ENCODE peak calls at places on chromosomes 11 and 22, in six cellular contexts. One of them, this sample, is unnamed.

GRCh38 chr11:128731041-128731663 is 37.3 kb downstream of the FLI1 start:
- DNase-seq in M059J: no peak
- DNase-seq in activated naive CD4-positive, alpha-beta T cell treated with anti-CD3 and anti-CD28 coated beads, Interleukin-2, amount 10 ng/mL, durations not matched to agents 7 days and 5 days: peak
- DNase-seq in HT-29: no peak
- DNase-seq in stimulated activated CD4-positive, alpha-beta T cell treated with anti-CD3 and anti-CD28 coated beads, Interleukin-4, amount 100 ng/mL, for 48 hours: no peak
- DNase-seq in RWPE1: no peak
- DNase-seq in this sample: no peak

GRCh38 chr11:132234878-132235277 is 864.5 kb downstream of the NTM start:
- DNase-seq in M059J: peak
- DNase-seq in activated naive CD4-positive, alpha-beta T cell treated with anti-CD3 and anti-CD28 coated beads, Interleukin-2, amount 10 ng/mL, durations not matched to agents 7 days and 5 days: no peak
- DNase-seq in HT-29: no peak
- DNase-seq in stimulated activated CD4-positive, alpha-beta T cell treated with anti-CD3 and anti-CD28 coated beads, Interleukin-4, amount 100 ng/mL, for 48 hours: no peak
- DNase-seq in RWPE1: no peak
- DNase-seq in this sample: no peak

GRCh38 chr11:100851129-100851528 is 164.0 kb downstream of the ARHGAP42 start:
- DNase-seq in M059J: peak
- DNase-seq in activated naive CD4-positive, alpha-beta T cell treated with anti-CD3 and anti-CD28 coated beads, Interleukin-2, amount 10 ng/mL, durations not matched to agents 7 days and 5 days: no peak
- DNase-seq in HT-29: no peak
- DNase-seq in stimulated activated CD4-positive, alpha-beta T cell treated with anti-CD3 and anti-CD28 coated beads, Interleukin-4, amount 100 ng/mL, for 48 hours: no peak
- DNase-seq in RWPE1: peak
- DNase-seq in this sample: no peak

GRCh38 chr11:84686726-84687125 is 940.4 kb downstream of the DLG2 start:
- DNase-seq in M059J: no peak
- DNase-seq in activated naive CD4-positive, alpha-beta T cell treated with anti-CD3 and anti-CD28 coated beads, Interleukin-2, amount 10 ng/mL, durations not matched to agents 7 days and 5 days: no peak
- DNase-seq in HT-29: no peak
- DNase-seq in stimulated activated CD4-positive, alpha-beta T cell treated with anti-CD3 and anti-CD28 coated beads, Interleukin-4, amount 100 ng/mL, for 48 hours: no peak
- DNase-seq in RWPE1: no peak
- DNase-seq in this sample: no peak

GRCh38 chr22:46827072-46827780 is 64.8 kb downstream of the TBC1D22A start:
- DNase-seq in M059J: no peak
- DNase-seq in activated naive CD4-positive, alpha-beta T cell treated with anti-CD3 and anti-CD28 coated beads, Interleukin-2, amount 10 ng/mL, durations not matched to agents 7 days and 5 days: no peak
- DNase-seq in HT-29: no peak
- DNase-seq in stimulated activated CD4-positive, alpha-beta T cell treated with anti-CD3 and anti-CD28 coated beads, Interleukin-4, amount 100 ng/mL, for 48 hours: no peak
- DNase-seq in RWPE1: no peak
- DNase-seq in this sample: no peak

GRCh38 chr11:62902932-62903331 is 18.2 kb downstream of the CHRM1 start:
- DNase-seq in M059J: peak
- DNase-seq in activated naive CD4-positive, alpha-beta T cell treated with anti-CD3 and anti-CD28 coated beads, Interleukin-2, amount 10 ng/mL, durations not matched to agents 7 days and 5 days: no peak
- DNase-seq in HT-29: no peak
- DNase-seq in stimulated activated CD4-positive, alpha-beta T cell treated with anti-CD3 and anti-CD28 coated beads, Interleukin-4, amount 100 ng/mL, for 48 hours: no peak
- DNase-seq in RWPE1: no peak
- DNase-seq in this sample: no peak

GRCh38 chr11:78338138-78338537 is 79.5 kb downstream of the GAB2 start:
- DNase-seq in M059J: no peak
- DNase-seq in activated naive CD4-positive, alpha-beta T cell treated with anti-CD3 and anti-CD28 coated beads, Interleukin-2, amount 10 ng/mL, durations not matched to agents 7 days and 5 days: no peak
- DNase-seq in HT-29: no peak
- DNase-seq in stimulated activated CD4-positive, alpha-beta T cell treated with anti-CD3 and anti-CD28 coated beads, Interleukin-4, amount 100 ng/mL, for 48 hours: no peak
- DNase-seq in RWPE1: no peak
- DNase-seq in this sample: no peak

GRCh38 chr22:34800265-34800664 is 265.7 kb upstream of the ISX start:
- DNase-seq in M059J: peak
- DNase-seq in activated naive CD4-positive, alpha-beta T cell treated with anti-CD3 and anti-CD28 coated beads, Interleukin-2, amount 10 ng/mL, durations not matched to agents 7 days and 5 days: no peak
- DNase-seq in HT-29: no peak
- DNase-seq in stimulated activated CD4-positive, alpha-beta T cell treated with anti-CD3 and anti-CD28 coated beads, Interleukin-4, amount 100 ng/mL, for 48 hours: no peak
- DNase-seq in RWPE1: no peak
- DNase-seq in this sample: no peak

GRCh38 chr11:117950320-117950719 is 21.1 kb upstream of the TMPRSS13 start:
- DNase-seq in M059J: peak
- DNase-seq in activated naive CD4-positive, alpha-beta T cell treated with anti-CD3 and anti-CD28 coated beads, Interleukin-2, amount 10 ng/mL, durations not matched to agents 7 days and 5 days: peak
- DNase-seq in HT-29: no peak
- DNase-seq in stimulated activated CD4-positive, alpha-beta T cell treated with anti-CD3 and anti-CD28 coated beads, Interleukin-4, amount 100 ng/mL, for 48 hours: peak
- DNase-seq in RWPE1: no peak
- DNase-seq in this sample: no peak

This sample was measured in GM12891.